ENCODE peak calls at places on chromosomes 4 and X, in eight cellular contexts. One of them, this sample, is unnamed.

GRCh38 chr4:53863731-53864130 is 200.7 kb downstream of the CHIC2 start:
- DNase-seq in AML-193: no peak
- DNase-seq in CD4-positive, alpha-beta T cell: no peak
- DNase-seq in AG10803: no peak
- DNase-seq in ELR: no peak
- DNase-seq in NCI-H1105 treated with DMSO at 0.1 percent for 48 hours: no peak
- DNase-seq in stimulated activated CD4-positive, alpha-beta T cell treated with anti-CD3 and anti-CD28 coated beads, Interleukin-2, amount 100 ng/mL, for 24 hours: no peak
- DNase-seq in activated naive CD8-positive, alpha-beta T cell treated with anti-CD3 and anti-CD28 coated beads, Interleukin-2, amount 50 U/mL, for 24 hours: no peak
- DNase-seq in this sample: no peak

GRCh38 chrX:1720826-1721225 is 106.0 kb downstream of the ASMT start:
- DNase-seq in ELR: no peak
- DNase-seq in activated naive CD8-positive, alpha-beta T cell treated with anti-CD3 and anti-CD28 coated beads, Interleukin-2, amount 50 U/mL, for 24 hours: no peak
- DNase-seq in NCI-H1105 treated with DMSO at 0.1 percent for 48 hours: no peak
- DNase-seq in AG10803: peak
- DNase-seq in stimulated activated CD4-positive, alpha-beta T cell treated with anti-CD3 and anti-CD28 coated beads, Interleukin-2, amount 100 ng/mL, for 24 hours: no peak
- DNase-seq in AML-193: no peak
- DNase-seq in CD4-positive, alpha-beta T cell: no peak
- DNase-seq in this sample: peak

GRCh38 chr4:74267998-74268606 is 40.2 kb upstream of the EPGN start:
- DNase-seq in CD4-positive, alpha-beta T cell: no peak
- DNase-seq in stimulated activated CD4-positive, alpha-beta T cell treated with anti-CD3 and anti-CD28 coated beads, Interleukin-2, amount 100 ng/mL, for 24 hours: no peak
- DNase-seq in NCI-H1105 treated with DMSO at 0.1 percent for 48 hours: peak
- DNase-seq in AML-193: no peak
- DNase-seq in AG10803: peak
- DNase-seq in activated naive CD8-positive, alpha-beta T cell treated with anti-CD3 and anti-CD28 coated beads, Interleukin-2, amount 50 U/mL, for 24 hours: no peak
- DNase-seq in ELR: peak
- DNase-seq in this sample: no peak

GRCh38 chrX:134148293-134148692 is 88.7 kb upstream of the CCDC160 start:
- DNase-seq in stimulated activated CD4-positive, alpha-beta T cell treated with anti-CD3 and anti-CD28 coated beads, Interleukin-2, amount 100 ng/mL, for 24 hours: no peak
- DNase-seq in AML-193: no peak
- DNase-seq in AG10803: no peak
- DNase-seq in ELR: no peak
- DNase-seq in CD4-positive, alpha-beta T cell: no peak
- DNase-seq in activated naive CD8-positive, alpha-beta T cell treated with anti-CD3 and anti-CD28 coated beads, Interleukin-2, amount 50 U/mL, for 24 hours: no peak
- DNase-seq in NCI-H1105 treated with DMSO at 0.1 percent for 48 hours: no peak
- DNase-seq in this sample: no peak

GRCh38 chr4:148515248-148515647 is 73.0 kb upstream of the NR3C2 start:
- DNase-seq in AG10803: peak
- DNase-seq in ELR: peak
- DNase-seq in CD4-positive, alpha-beta T cell: no peak
- DNase-seq in AML-193: no peak
- DNase-seq in activated naive CD8-positive, alpha-beta T cell treated with anti-CD3 and anti-CD28 coated beads, Interleukin-2, amount 50 U/mL, for 24 hours: no peak
- DNase-seq in NCI-H1105 treated with DMSO at 0.1 percent for 48 hours: no peak
- DNase-seq in stimulated activated CD4-positive, alpha-beta T cell treated with anti-CD3 and anti-CD28 coated beads, Interleukin-2, amount 100 ng/mL, for 24 hours: no peak
- DNase-seq in this sample: no peak

GRCh38 chr4:29726938-29727337 is 993.2 kb upstream of the PCDH7 start:
- DNase-seq in AML-193: no peak
- DNase-seq in NCI-H1105 treated with DMSO at 0.1 percent for 48 hours: no peak
- DNase-seq in CD4-positive, alpha-beta T cell: no peak
- DNase-seq in stimulated activated CD4-positive, alpha-beta T cell treated with anti-CD3 and anti-CD28 coated beads, Interleukin-2, amount 100 ng/mL, for 24 hours: no peak
- DNase-seq in AG10803: no peak
- DNase-seq in ELR: no peak
- DNase-seq in activated naive CD8-positive, alpha-beta T cell treated with anti-CD3 and anti-CD28 coated beads, Interleukin-2, amount 50 U/mL, for 24 hours: no peak
- DNase-seq in this sample: no peak

GRCh38 chr4:1032861-1033260 is 21.4 kb downstream of the FGFRL1 start:
- DNase-seq in NCI-H1105 treated with DMSO at 0.1 percent for 48 hours: no peak
- DNase-seq in stimulated activated CD4-positive, alpha-beta T cell treated with anti-CD3 and anti-CD28 coated beads, Interleukin-2, amount 100 ng/mL, for 24 hours: no peak
- DNase-seq in AML-193: no peak
- DNase-seq in CD4-positive, alpha-beta T cell: no peak
- DNase-seq in AG10803: no peak
- DNase-seq in ELR: no peak
- DNase-seq in activated naive CD8-positive, alpha-beta T cell treated with anti-CD3 and anti-CD28 coated beads, Interleukin-2, amount 50 U/mL, for 24 hours: no peak
- DNase-seq in this sample: no peak

GRCh38 chr4:172390341-172390740 is 577.1 kb downstream of the GALNTL6 start:
- DNase-seq in CD4-positive, alpha-beta T cell: no peak
- DNase-seq in AML-193: no peak
- DNase-seq in activated naive CD8-positive, alpha-beta T cell treated with anti-CD3 and anti-CD28 coated beads, Interleukin-2, amount 50 U/mL, for 24 hours: no peak
- DNase-seq in AG10803: no peak
- DNase-seq in ELR: peak
- DNase-seq in stimulated activated CD4-positive, alpha-beta T cell treated with anti-CD3 and anti-CD28 coated beads, Interleukin-2, amount 100 ng/mL, for 24 hours: no peak
- DNase-seq in NCI-H1105 treated with DMSO at 0.1 percent for 48 hours: no peak
- DNase-seq in this sample: no peak

GRCh38 chrX:39819921-39820849 is 277.6 kb downstream of the BCOR start:
- DNase-seq in CD4-positive, alpha-beta T cell: no peak
- DNase-seq in AG10803: no peak
- DNase-seq in NCI-H1105 treated with DMSO at 0.1 percent for 48 hours: no peak
- DNase-seq in AML-193: no peak
- DNase-seq in stimulated activated CD4-positive, alpha-beta T cell treated with anti-CD3 and anti-CD28 coated beads, Interleukin-2, amount 100 ng/mL, for 24 hours: no peak
- DNase-seq in activated naive CD8-positive, alpha-beta T cell treated with anti-CD3 and anti-CD28 coated beads, Interleukin-2, amount 50 U/mL, for 24 hours: no peak
- DNase-seq in ELR: no peak
- DNase-seq in this sample: no peak

GRCh38 chr4:150280081-150280950 is 202.1 kb downstream of the DCLK2 start:
- DNase-seq in activated naive CD8-positive, alpha-beta T cell treated with anti-CD3 and anti-CD28 coated beads, Interleukin-2, amount 50 U/mL, for 24 hours: no peak
- DNase-seq in stimulated activated CD4-positive, alpha-beta T cell treated with anti-CD3 and anti-CD28 coated beads, Interleukin-2, amount 100 ng/mL, for 24 hours: no peak
- DNase-seq in CD4-positive, alpha-beta T cell: no peak
- DNase-seq in AG10803: peak
- DNase-seq in NCI-H1105 treated with DMSO at 0.1 percent for 48 hours: no peak
- DNase-seq in ELR: peak
- DNase-seq in AML-193: peak
- DNase-seq in this sample: peak

GRCh38 chr4:51885371-51885770 is 42.4 kb downstream of the DCUN1D4 start:
- DNase-seq in CD4-positive, alpha-beta T cell: no peak
- DNase-seq in AG10803: peak
- DNase-seq in stimulated activated CD4-positive, alpha-beta T cell treated with anti-CD3 and anti-CD28 coated beads, Interleukin-2, amount 100 ng/mL, for 24 hours: no peak
- DNase-seq in NCI-H1105 treated with DMSO at 0.1 percent for 48 hours: no peak
- DNase-seq in AML-193: peak
- DNase-seq in ELR: peak
- DNase-seq in activated naive CD8-positive, alpha-beta T cell treated with anti-CD3 and anti-CD28 coated beads, Interleukin-2, amount 50 U/mL, for 24 hours: no peak
- DNase-seq in this sample: no peak

GRCh38 chrX:155632424-155633100 is 19.8 kb upstream of the TMLHE start:
- DNase-seq in AG10803: no peak
- DNase-seq in ELR: peak
- DNase-seq in stimulated activated CD4-positive, alpha-beta T cell treated with anti-CD3 and anti-CD28 coated beads, Interleukin-2, amount 100 ng/mL, for 24 hours: no peak
- DNase-seq in activated naive CD8-positive, alpha-beta T cell treated with anti-CD3 and anti-CD28 coated beads, Interleukin-2, amount 50 U/mL, for 24 hours: no peak
- DNase-seq in NCI-H1105 treated with DMSO at 0.1 percent for 48 hours: no peak
- DNase-seq in CD4-positive, alpha-beta T cell: no peak
- DNase-seq in AML-193: peak
- DNase-seq in this sample: no peak

GRCh38 chrX:68196939-68197791 is 236.1 kb downstream of the OPHN1 start:
- DNase-seq in NCI-H1105 treated with DMSO at 0.1 percent for 48 hours: peak
- DNase-seq in activated naive CD8-positive, alpha-beta T cell treated with anti-CD3 and anti-CD28 coated beads, Interleukin-2, amount 50 U/mL, for 24 hours: peak
- DNase-seq in CD4-positive, alpha-beta T cell: no peak
- DNase-seq in AML-193: peak
- DNase-seq in AG10803: peak
- DNase-seq in ELR: peak
- DNase-seq in stimulated activated CD4-positive, alpha-beta T cell treated with anti-CD3 and anti-CD28 coated beads, Interleukin-2, amount 100 ng/mL, for 24 hours: peak
- DNase-seq in this sample: no peak

GRCh38 chr4:113979157-113979972 is at the start of gene ARSJ:
- DNase-seq in ELR: peak
- DNase-seq in activated naive CD8-positive, alpha-beta T cell treated with anti-CD3 and anti-CD28 coated beads, Interleukin-2, amount 50 U/mL, for 24 hours: peak
- DNase-seq in AML-193: no peak
- DNase-seq in NCI-H1105 treated with DMSO at 0.1 percent for 48 hours: no peak
- DNase-seq in CD4-positive, alpha-beta T cell: no peak
- DNase-seq in AG10803: peak
- DNase-seq in stimulated activated CD4-positive, alpha-beta T cell treated with anti-CD3 and anti-CD28 coated beads, Interleukin-2, amount 100 ng/mL, for 24 hours: no peak
- DNase-seq in this sample: peak

GRCh38 chr4:183254162-183254561 is 65.9 kb downstream of the CLDN22 start:
- DNase-seq in activated naive CD8-positive, alpha-beta T cell treated with anti-CD3 and anti-CD28 coated beads, Interleukin-2, amount 50 U/mL, for 24 hours: no peak
- DNase-seq in NCI-H1105 treated with DMSO at 0.1 percent for 48 hours: no peak
- DNase-seq in ELR: no peak
- DNase-seq in AG10803: no peak
- DNase-seq in CD4-positive, alpha-beta T cell: no peak
- DNase-seq in stimulated activated CD4-positive, alpha-beta T cell treated with anti-CD3 and anti-CD28 coated beads, Interleukin-2, amount 100 ng/mL, for 24 hours: no peak
- DNase-seq in AML-193: no peak
- DNase-seq in this sample: no peak

GRCh38 chr4:18022572-18023039 is 1.1 kb upstream of the LCORL start:
- DNase-seq in NCI-H1105 treated with DMSO at 0.1 percent for 48 hours: no peak
- DNase-seq in ELR: no peak
- DNase-seq in CD4-positive, alpha-beta T cell: no peak
- DNase-seq in activated naive CD8-positive, alpha-beta T cell treated with anti-CD3 and anti-CD28 coated beads, Interleukin-2, amount 50 U/mL, for 24 hours: no peak
- DNase-seq in AML-193: no peak
- DNase-seq in AG10803: no peak
- DNase-seq in stimulated activated CD4-positive, alpha-beta T cell treated with anti-CD3 and anti-CD28 coated beads, Interleukin-2, amount 100 ng/mL, for 24 hours: no peak
- DNase-seq in this sample: no peak

GRCh38 chrX:103211012-103211715 is 3.7 kb upstream of the BEX4 start:
- DNase-seq in ELR: peak
- DNase-seq in CD4-positive, alpha-beta T cell: peak
- DNase-seq in activated naive CD8-positive, alpha-beta T cell treated with anti-CD3 and anti-CD28 coated beads, Interleukin-2, amount 50 U/mL, for 24 hours: peak
- DNase-seq in stimulated activated CD4-positive, alpha-beta T cell treated with anti-CD3 and anti-CD28 coated beads, Interleukin-2, amount 100 ng/mL, for 24 hours: peak
- DNase-seq in NCI-H1105 treated with DMSO at 0.1 percent for 48 hours: peak
- DNase-seq in AG10803: peak
- DNase-seq in AML-193: peak
- DNase-seq in this sample: no peak

GRCh38 chrX:150365953-150366911 is 3.1 kb downstream of the MAMLD1 start:
- DNase-seq in AML-193: no peak
- DNase-seq in NCI-H1105 treated with DMSO at 0.1 percent for 48 hours: peak
- DNase-seq in stimulated activated CD4-positive, alpha-beta T cell treated with anti-CD3 and anti-CD28 coated beads, Interleukin-2, amount 100 ng/mL, for 24 hours: no peak
- DNase-seq in ELR: peak
- DNase-seq in CD4-positive, alpha-beta T cell: no peak
- DNase-seq in AG10803: peak
- DNase-seq in activated naive CD8-positive, alpha-beta T cell treated with anti-CD3 and anti-CD28 coated beads, Interleukin-2, amount 50 U/mL, for 24 hours: peak
- DNase-seq in this sample: no peak

GRCh38 chrX:151981129-151981528 is 6.7 kb upstream of the GABRE start:
- DNase-seq in ELR: peak
- DNase-seq in stimulated activated CD4-positive, alpha-beta T cell treated with anti-CD3 and anti-CD28 coated beads, Interleukin-2, amount 100 ng/mL, for 24 hours: no peak
- DNase-seq in AML-193: no peak
- DNase-seq in activated naive CD8-positive, alpha-beta T cell treated with anti-CD3 and anti-CD28 coated beads, Interleukin-2, amount 50 U/mL, for 24 hours: no peak
- DNase-seq in CD4-positive, alpha-beta T cell: no peak
- DNase-seq in AG10803: peak
- DNase-seq in NCI-H1105 treated with DMSO at 0.1 percent for 48 hours: no peak
- DNase-seq in this sample: peak

GRCh38 chr4:87543835-87544461 is 14.8 kb upstream of the SPARCL1 start:
- DNase-seq in AML-193: peak
- DNase-seq in NCI-H1105 treated with DMSO at 0.1 percent for 48 hours: no peak
- DNase-seq in CD4-positive, alpha-beta T cell: no peak
- DNase-seq in activated naive CD8-positive, alpha-beta T cell treated with anti-CD3 and anti-CD28 coated beads, Interleukin-2, amount 50 U/mL, for 24 hours: no peak
- DNase-seq in stimulated activated CD4-positive, alpha-beta T cell treated with anti-CD3 and anti-CD28 coated beads, Interleukin-2, amount 100 ng/mL, for 24 hours: no peak
- DNase-seq in ELR: peak
- DNase-seq in AG10803: peak
- DNase-seq in this sample: no peak

GRCh38 chrX:134388161-134389109 is 71.5 kb upstream of the HPRT1 start:
- DNase-seq in NCI-H1105 treated with DMSO at 0.1 percent for 48 hours: no peak
- DNase-seq in stimulated activated CD4-positive, alpha-beta T cell treated with anti-CD3 and anti-CD28 coated beads, Interleukin-2, amount 100 ng/mL, for 24 hours: no peak
- DNase-seq in CD4-positive, alpha-beta T cell: no peak
- DNase-seq in AG10803: no peak
- DNase-seq in activated naive CD8-positive, alpha-beta T cell treated with anti-CD3 and anti-CD28 coated beads, Interleukin-2, amount 50 U/mL, for 24 hours: no peak
- DNase-seq in AML-193: peak
- DNase-seq in ELR: no peak
- DNase-seq in this sample: no peak

GRCh38 chr4:150308824-150309472 is 230.7 kb downstream of the DCLK2 start:
- DNase-seq in activated naive CD8-positive, alpha-beta T cell treated with anti-CD3 and anti-CD28 coated beads, Interleukin-2, amount 50 U/mL, for 24 hours: no peak
- DNase-seq in ELR: peak
- DNase-seq in stimulated activated CD4-positive, alpha-beta T cell treated with anti-CD3 and anti-CD28 coated beads, Interleukin-2, amount 100 ng/mL, for 24 hours: no peak
- DNase-seq in NCI-H1105 treated with DMSO at 0.1 percent for 48 hours: no peak
- DNase-seq in AG10803: peak
- DNase-seq in CD4-positive, alpha-beta T cell: no peak
- DNase-seq in AML-193: no peak
- DNase-seq in this sample: no peak

GRCh38 chr4:104938624-104939023 is 208.1 kb upstream of the TET2 start:
- DNase-seq in activated naive CD8-positive, alpha-beta T cell treated with anti-CD3 and anti-CD28 coated beads, Interleukin-2, amount 50 U/mL, for 24 hours: no peak
- DNase-seq in CD4-positive, alpha-beta T cell: no peak
- DNase-seq in NCI-H1105 treated with DMSO at 0.1 percent for 48 hours: no peak
- DNase-seq in stimulated activated CD4-positive, alpha-beta T cell treated with anti-CD3 and anti-CD28 coated beads, Interleukin-2, amount 100 ng/mL, for 24 hours: no peak
- DNase-seq in ELR: no peak
- DNase-seq in AML-193: no peak
- DNase-seq in AG10803: no peak
- DNase-seq in this sample: no peak

GRCh38 chr4:105282489-105282888 is 135.8 kb downstream of the TET2 start:
- DNase-seq in AG10803: no peak
- DNase-seq in CD4-positive, alpha-beta T cell: no peak
- DNase-seq in stimulated activated CD4-positive, alpha-beta T cell treated with anti-CD3 and anti-CD28 coated beads, Interleukin-2, amount 100 ng/mL, for 24 hours: no peak
- DNase-seq in NCI-H1105 treated with DMSO at 0.1 percent for 48 hours: no peak
- DNase-seq in ELR: no peak
- DNase-seq in AML-193: no peak
- DNase-seq in activated naive CD8-positive, alpha-beta T cell treated with anti-CD3 and anti-CD28 coated beads, Interleukin-2, amount 50 U/mL, for 24 hours: no peak
- DNase-seq in this sample: no peak

GRCh38 chr4:136831553-136831952 is 700.7 kb downstream of the PCDH18 start:
- DNase-seq in activated naive CD8-positive, alpha-beta T cell treated with anti-CD3 and anti-CD28 coated beads, Interleukin-2, amount 50 U/mL, for 24 hours: no peak
- DNase-seq in NCI-H1105 treated with DMSO at 0.1 percent for 48 hours: no peak
- DNase-seq in AML-193: peak
- DNase-seq in ELR: peak
- DNase-seq in AG10803: no peak
- DNase-seq in stimulated activated CD4-positive, alpha-beta T cell treated with anti-CD3 and anti-CD28 coated beads, Interleukin-2, amount 100 ng/mL, for 24 hours: no peak
- DNase-seq in CD4-positive, alpha-beta T cell: no peak
- DNase-seq in this sample: no peak

GRCh38 chr4:80173387-80173786 is 23.9 kb upstream of the PRDM8 start:
- DNase-seq in AG10803: peak
- DNase-seq in AML-193: peak
- DNase-seq in NCI-H1105 treated with DMSO at 0.1 percent for 48 hours: no peak
- DNase-seq in CD4-positive, alpha-beta T cell: peak
- DNase-seq in activated naive CD8-positive, alpha-beta T cell treated with anti-CD3 and anti-CD28 coated beads, Interleukin-2, amount 50 U/mL, for 24 hours: no peak
- DNase-seq in ELR: peak
- DNase-seq in stimulated activated CD4-positive, alpha-beta T cell treated with anti-CD3 and anti-CD28 coated beads, Interleukin-2, amount 100 ng/mL, for 24 hours: peak
- DNase-seq in this sample: peak

GRCh38 chrX:25968920-25969319 is 169.2 kb upstream of the MAGEB18 start:
- DNase-seq in stimulated activated CD4-positive, alpha-beta T cell treated with anti-CD3 and anti-CD28 coated beads, Interleukin-2, amount 100 ng/mL, for 24 hours: no peak
- DNase-seq in AG10803: peak
- DNase-seq in activated naive CD8-positive, alpha-beta T cell treated with anti-CD3 and anti-CD28 coated beads, Interleukin-2, amount 50 U/mL, for 24 hours: peak
- DNase-seq in NCI-H1105 treated with DMSO at 0.1 percent for 48 hours: peak
- DNase-seq in ELR: no peak
- DNase-seq in AML-193: no peak
- DNase-seq in CD4-positive, alpha-beta T cell: no peak
- DNase-seq in this sample: no peak

GRCh38 chrX:153406903-153407302 is 4.4 kb upstream of the ZFP92 start:
- DNase-seq in AML-193: no peak
- DNase-seq in AG10803: no peak
- DNase-seq in stimulated activated CD4-positive, alpha-beta T cell treated with anti-CD3 and anti-CD28 coated beads, Interleukin-2, amount 100 ng/mL, for 24 hours: no peak
- DNase-seq in CD4-positive, alpha-beta T cell: no peak
- DNase-seq in ELR: no peak
- DNase-seq in activated naive CD8-positive, alpha-beta T cell treated with anti-CD3 and anti-CD28 coated beads, Interleukin-2, amount 50 U/mL, for 24 hours: no peak
- DNase-seq in NCI-H1105 treated with DMSO at 0.1 percent for 48 hours: no peak
- DNase-seq in this sample: no peak

GRCh38 chr4:146582864-146583263 is 55.8 kb upstream of the POU4F2 start:
- DNase-seq in CD4-positive, alpha-beta T cell: no peak
- DNase-seq in AML-193: peak
- DNase-seq in AG10803: no peak
- DNase-seq in stimulated activated CD4-positive, alpha-beta T cell treated with anti-CD3 and anti-CD28 coated beads, Interleukin-2, amount 100 ng/mL, for 24 hours: no peak
- DNase-seq in ELR: peak
- DNase-seq in activated naive CD8-positive, alpha-beta T cell treated with anti-CD3 and anti-CD28 coated beads, Interleukin-2, amount 50 U/mL, for 24 hours: no peak
- DNase-seq in NCI-H1105 treated with DMSO at 0.1 percent for 48 hours: peak
- DNase-seq in this sample: no peak

GRCh38 chrX:16466640-16467432 is 183.1 kb upstream of the S100G start:
- DNase-seq in AML-193: no peak
- DNase-seq in ELR: peak
- DNase-seq in AG10803: peak
- DNase-seq in CD4-positive, alpha-beta T cell: no peak
- DNase-seq in stimulated activated CD4-positive, alpha-beta T cell treated with anti-CD3 and anti-CD28 coated beads, Interleukin-2, amount 100 ng/mL, for 24 hours: no peak
- DNase-seq in activated naive CD8-positive, alpha-beta T cell treated with anti-CD3 and anti-CD28 coated beads, Interleukin-2, amount 50 U/mL, for 24 hours: no peak
- DNase-seq in NCI-H1105 treated with DMSO at 0.1 percent for 48 hours: no peak
- DNase-seq in this sample: no peak

GRCh38 chr4:45331796-45332195 is 605.4 kb upstream of the GNPDA2 start:
- DNase-seq in ELR: no peak
- DNase-seq in AML-193: no peak
- DNase-seq in NCI-H1105 treated with DMSO at 0.1 percent for 48 hours: no peak
- DNase-seq in activated naive CD8-positive, alpha-beta T cell treated with anti-CD3 and anti-CD28 coated beads, Interleukin-2, amount 50 U/mL, for 24 hours: no peak
- DNase-seq in AG10803: no peak
- DNase-seq in stimulated activated CD4-positive, alpha-beta T cell treated with anti-CD3 and anti-CD28 coated beads, Interleukin-2, amount 100 ng/mL, for 24 hours: no peak
- DNase-seq in CD4-positive, alpha-beta T cell: no peak
- DNase-seq in this sample: no peak

GRCh38 chr4:154456889-154457288 is 34.7 kb downstream of the DCHS2 start:
- DNase-seq in NCI-H1105 treated with DMSO at 0.1 percent for 48 hours: no peak
- DNase-seq in AG10803: no peak
- DNase-seq in ELR: no peak
- DNase-seq in AML-193: no peak
- DNase-seq in stimulated activated CD4-positive, alpha-beta T cell treated with anti-CD3 and anti-CD28 coated beads, Interleukin-2, amount 100 ng/mL, for 24 hours: no peak
- DNase-seq in CD4-positive, alpha-beta T cell: no peak
- DNase-seq in activated naive CD8-positive, alpha-beta T cell treated with anti-CD3 and anti-CD28 coated beads, Interleukin-2, amount 50 U/mL, for 24 hours: no peak
- DNase-seq in this sample: no peak

GRCh38 chrX:65608021-65608420 is 59.4 kb upstream of the MSN start:
- DNase-seq in stimulated activated CD4-positive, alpha-beta T cell treated with anti-CD3 and anti-CD28 coated beads, Interleukin-2, amount 100 ng/mL, for 24 hours: no peak
- DNase-seq in activated naive CD8-positive, alpha-beta T cell treated with anti-CD3 and anti-CD28 coated beads, Interleukin-2, amount 50 U/mL, for 24 hours: no peak
- DNase-seq in NCI-H1105 treated with DMSO at 0.1 percent for 48 hours: no peak
- DNase-seq in AG10803: no peak
- DNase-seq in CD4-positive, alpha-beta T cell: no peak
- DNase-seq in ELR: no peak
- DNase-seq in AML-193: no peak
- DNase-seq in this sample: no peak

GRCh38 chrX:139112432-139112831 is 400.9 kb upstream of the FGF13 start:
- DNase-seq in activated naive CD8-positive, alpha-beta T cell treated with anti-CD3 and anti-CD28 coated beads, Interleukin-2, amount 50 U/mL, for 24 hours: no peak
- DNase-seq in NCI-H1105 treated with DMSO at 0.1 percent for 48 hours: no peak
- DNase-seq in CD4-positive, alpha-beta T cell: no peak
- DNase-seq in AG10803: peak
- DNase-seq in AML-193: no peak
- DNase-seq in stimulated activated CD4-positive, alpha-beta T cell treated with anti-CD3 and anti-CD28 coated beads, Interleukin-2, amount 100 ng/mL, for 24 hours: no peak
- DNase-seq in ELR: no peak
- DNase-seq in this sample: no peak

This sample was measured in AG09309.